ENCODE peak calls at places on chromosomes 2 and 18, in six cellular contexts. N is GM23338, J is HepG2, W is IMR-90, D is PC-9, V is neural progenitor cell. Y is an unnamed sample.

GRCh38 chr18:70426818-70427217 is 138.0 kb downstream of the SOCS6 start:
- DNase-seq in N (no peak), J (no peak), W (no peak), D (no peak), V (no peak), Y (no peak)

GRCh38 chr2:138501427-138502252 is at the start of gene SPOPL:
- DNase-seq in N (peak; percentile 88), J (peak; percentile 87), W (peak; percentile 74), D (peak; percentile 93), V (peak; percentile 95), Y (peak; percentile 95)

GRCh38 chr2:103289101-103289725 is 527.4 kb downstream of the TMEM182 start:
- DNase-seq in N (peak; percentile 40), J (no peak), W (no peak), D (no peak), V (peak; percentile 45), Y (no peak)

GRCh38 chr18:46632401-46633089 is 24.5 kb downstream of the LOXHD1 start:
- DNase-seq in N (no peak), J (no peak), W (peak; percentile 17), D (no peak), V (no peak), Y (peak; percentile 59)

GRCh38 chr2:225597911-225598310 is 198.4 kb downstream of the NYAP2 start:
- DNase-seq in N (no peak), J (no peak), W (no peak), D (no peak), V (peak; percentile 45), Y (peak; percentile 2)

GRCh38 chr2:98598781-98599428 is 9.4 kb downstream of the COA5 start:
- DNase-seq in N (no peak), J (no peak), W (peak; percentile 60), D (no peak), V (no peak), Y (peak; percentile 79)

GRCh38 chr2:128304715-128305554 is 13.7 kb downstream of the HS6ST1 start:
- DNase-seq in N (peak; percentile 77), J (peak; percentile 76), W (peak; percentile 98), D (peak; percentile 95), V (peak; percentile 58), Y (peak; percentile 96)

GRCh38 chr2:96865654-96866053 is 4.2 kb downstream of the SEMA4C start:
- DNase-seq in N (no peak), J (no peak), W (no peak), D (no peak), V (no peak), Y (no peak)

GRCh38 chr2:119996148-119996547 is 16.7 kb upstream of the EPB41L5 start:
- DNase-seq in N (no peak), J (peak; percentile 32), W (peak; percentile 20), D (no peak), V (no peak), Y (peak; percentile 2)

GRCh38 chr2:79982445-79982844 is 322.1 kb downstream of the LRRTM1 start:
- DNase-seq in N (peak; percentile 88), J (peak; percentile 18), W (no peak), D (no peak), V (peak; percentile 61), Y (peak; percentile 24)

GRCh38 chr18:39960545-39960944 is 1994.5 kb upstream of the PIK3C3 start:
- DNase-seq in N (no peak), J (no peak), W (peak; percentile 21), D (no peak), V (no peak), Y (peak; percentile 57)

GRCh38 chr18:76495435-76496199 is 575 bp upstream of the ZNF516 start:
- DNase-seq in N (peak; percentile 65), J (peak; percentile 65), W (peak; percentile 65), D (peak; percentile 12), V (peak; percentile 79), Y (peak; percentile 79)

GRCh38 chr2:9002637-9003365 is 683 bp downstream of the MBOAT2 start:
- DNase-seq in N (peak; percentile 54), J (no peak), W (no peak), D (no peak), V (peak; percentile 56), Y (peak; percentile 48)

GRCh38 chr2:149703281-149703680 is 115.7 kb upstream of the MMADHC start:
- DNase-seq in N (no peak), J (no peak), W (peak; percentile 67), D (no peak), V (no peak), Y (peak; percentile 22)

GRCh38 chr2:113283704-113284284 is 5.1 kb upstream of the PAX8 start:
- DNase-seq in N (no peak), J (peak; percentile 54), W (peak; percentile 92), D (peak; percentile 93), V (no peak), Y (peak; percentile 94)

GRCh38 chr2:102841107-102841840 is 79.4 kb downstream of the TMEM182 start:
- DNase-seq in N (peak; percentile 90), J (peak; percentile 56), W (peak; percentile 35), D (peak; percentile 17), V (peak; percentile 87), Y (peak; percentile 68)

GRCh38 chr2:203061346-203061745 is 46.7 kb downstream of the NBEAL1 start:
- DNase-seq in N (peak; percentile 79), J (peak; percentile 70), W (peak; percentile 84), D (no peak), V (peak; percentile 43), Y (peak; percentile 13)

GRCh38 chr2:219331560-219332213 is 857 bp downstream of the RESP18 start:
- DNase-seq in N (peak; percentile 68), J (no peak), W (peak; percentile 21), D (peak; percentile 12), V (peak; percentile 84), Y (peak; percentile 61)

GRCh38 chr2:95348609-95349567 is 51.7 kb downstream of the KCNIP3 start:
- DNase-seq in N (no peak), J (no peak), W (peak; percentile 43), D (no peak), V (no peak), Y (peak; percentile 55)

GRCh38 chr2:43178055-43178598 is 48.3 kb downstream of the ZFP36L2 start:
- DNase-seq in N (no peak), J (no peak), W (no peak), D (no peak), V (no peak), Y (no peak)

GRCh38 chr18:35386600-35387366 is 9.6 kb upstream of the ZNF396 start:
- DNase-seq in N (peak; percentile 95), J (peak; percentile 70), W (peak; percentile 82), D (peak; percentile 45), V (peak; percentile 90), Y (peak; percentile 86)

GRCh38 chr2:41610501-41611242 is 437.1 kb upstream of the PKDCC start:
- DNase-seq in N (no peak), J (no peak), W (peak; percentile 36), D (no peak), V (no peak), Y (peak; percentile 42)
- H3K4me3 ChIP-seq in N (no peak overlapping the region), J (no peak overlapping the region), W (no peak overlapping the region), D (no peak overlapping the region), V (no peak overlapping the region), Y (no peak overlapping the region)

DNA sequence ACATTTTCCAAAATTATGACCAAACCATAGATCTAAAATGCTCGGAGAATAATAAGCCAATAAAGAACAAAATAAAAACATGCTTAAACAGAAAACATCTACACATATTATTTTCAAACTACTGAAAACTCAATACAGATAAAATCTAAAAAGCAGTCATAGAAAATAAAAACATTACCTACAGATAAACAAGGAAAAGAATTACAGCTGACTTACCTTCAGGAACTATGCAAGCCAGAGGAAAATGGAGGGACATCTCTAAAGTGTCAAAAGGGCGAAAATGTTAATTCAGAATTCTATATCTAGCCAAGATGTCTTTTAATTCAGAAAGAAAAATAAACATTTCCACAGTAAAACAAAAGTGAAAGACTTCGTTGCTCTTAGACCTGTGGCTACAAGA is 112.9 kb upstream of the GYPC start:
- DNase-seq in N (peak; percentile 27), J (no peak), W (no peak), D (no peak), V (no peak), Y (peak; percentile 12)
- H3K4me2 ChIP-seq in N (no peak overlapping the region), J (no peak overlapping the region), W (no peak overlapping the region), D (no peak overlapping the region), V (no peak overlapping the region), Y (no peak overlapping the region)

GRCh38 chr2:30580394-30580793 is 133.3 kb downstream of the LCLAT1 start:
- DNase-seq in N (peak; percentile 14), J (no peak), W (no peak), D (no peak), V (no peak), Y (no peak)

GRCh38 chr2:30588891-30589495 is 141.9 kb downstream of the LCLAT1 start:
- DNase-seq in N (no peak), J (no peak), W (peak; percentile 7), D (no peak), V (no peak), Y (no peak)

GRCh38 chr2:30582521-30582920 is 135.5 kb downstream of the LCLAT1 start:
- DNase-seq in N (no peak), J (no peak), W (no peak), D (no peak), V (no peak), Y (no peak)

GRCh38 chr2:30583204-30583749 is 136.2 kb downstream of the LCLAT1 start:
- DNase-seq in N (no peak), J (no peak), W (no peak), D (no peak), V (no peak), Y (no peak)

GRCh38 chr2:30584116-30584515 is 137.1 kb downstream of the LCLAT1 start:
- DNase-seq in N (no peak), J (no peak), W (no peak), D (no peak), V (no peak), Y (no peak)
- H2AFZ ChIP-seq in N (no peak overlapping the region), J (no peak overlapping the region), W (no peak overlapping the region), D (no peak overlapping the region), V (no peak overlapping the region), Y (no peak overlapping the region)

GRCh38 chr2:134980639-134981038 is 62.0 kb downstream of the CCNT2 start:
- DNase-seq in N (no peak), J (no peak), W (no peak), D (no peak), V (no peak), Y (no peak)

GRCh38 chr2:134979203-134979602 is 60.6 kb downstream of the CCNT2 start:
- DNase-seq in N (no peak), J (no peak), W (no peak), D (no peak), V (no peak), Y (no peak)

GRCh38 chr2:134985061-134985460 is 62.2 kb downstream of the MAP3K19 start:
- DNase-seq in N (no peak), J (no peak), W (no peak), D (no peak), V (no peak), Y (no peak)

GRCh38 chr2:134982603-134983002 is 64.0 kb downstream of the CCNT2 start:
- DNase-seq in N (no peak), J (no peak), W (no peak), D (no peak), V (no peak), Y (no peak)
- H3K4me3 ChIP-seq in N (no peak overlapping the region), J (no peak overlapping the region), W (no peak overlapping the region), D (no peak overlapping the region), V (no peak overlapping the region), Y (no peak overlapping the region)

Y was measured in GM23248.